ENCODE peak calls at places on chromosomes 5 and 9, in five cellular contexts. One of them, this sample, is unnamed.

GRCh38 chr9:4590430-4591122 is 71.5 kb upstream of the PLPP6 start:
- DNase-seq in natural killer cell: no peak
- DNase-seq in GM12865: no peak
- DNase-seq in chondrocyte: no peak
- DNase-seq in epithelial cell of esophagus: no peak
- DNase-seq in this sample: no peak

GRCh38 chr9:92609142-92609500 is 60.8 kb downstream of the IPPK start:
- DNase-seq in chondrocyte: no peak
- DNase-seq in GM12865: no peak
- DNase-seq in epithelial cell of esophagus: no peak
- DNase-seq in natural killer cell: no peak
- DNase-seq in this sample: no peak

GRCh38 chr9:121582641-121583040 is 68.8 kb upstream of the DAB2IP start:
- DNase-seq in chondrocyte: no peak
- DNase-seq in epithelial cell of esophagus: no peak
- DNase-seq in GM12865: no peak
- DNase-seq in natural killer cell: no peak
- DNase-seq in this sample: no peak

GRCh38 chr9:91905958-91906585 is 44.0 kb downstream of the ROR2 start:
- DNase-seq in epithelial cell of esophagus: no peak
- DNase-seq in natural killer cell: peak; percentile 49
- DNase-seq in GM12865: no peak
- DNase-seq in chondrocyte: no peak
- DNase-seq in this sample: peak; percentile 64

GRCh38 chr9:123028136-123028535 is 5.3 kb upstream of the GPR21 start:
- DNase-seq in epithelial cell of esophagus: no peak
- DNase-seq in GM12865: no peak
- DNase-seq in natural killer cell: no peak
- DNase-seq in chondrocyte: no peak
- DNase-seq in this sample: no peak

GRCh38 chr9:131799177-131799823 is 59.4 kb upstream of the RAPGEF1 start:
- DNase-seq in natural killer cell: peak; percentile 40
- DNase-seq in epithelial cell of esophagus: peak; percentile 59
- DNase-seq in chondrocyte: peak; percentile 91
- DNase-seq in GM12865: peak; percentile 41
- DNase-seq in this sample: peak; percentile 59

GRCh38 chr5:82991678-82992323 is 85.4 kb downstream of the TMEM167A start:
- DNase-seq in epithelial cell of esophagus: peak; percentile 77
- DNase-seq in chondrocyte: no peak
- DNase-seq in GM12865: no peak
- DNase-seq in natural killer cell: no peak
- DNase-seq in this sample: no peak

GRCh38 chr5:143135832-143136551 is 267.5 kb downstream of the NR3C1 start:
- DNase-seq in chondrocyte: no peak
- DNase-seq in GM12865: no peak
- DNase-seq in epithelial cell of esophagus: no peak
- DNase-seq in natural killer cell: no peak
- DNase-seq in this sample: no peak

GRCh38 chr5:177123789-177124485 is 9.6 kb upstream of the NSD1 start:
- DNase-seq in natural killer cell: no peak
- DNase-seq in chondrocyte: no peak
- DNase-seq in epithelial cell of esophagus: no peak
- DNase-seq in GM12865: no peak
- DNase-seq in this sample: no peak

GRCh38 chr9:69513291-69513690 is 158.9 kb downstream of the APBA1 start:
- DNase-seq in epithelial cell of esophagus: no peak
- DNase-seq in natural killer cell: no peak
- DNase-seq in chondrocyte: no peak
- DNase-seq in GM12865: no peak
- DNase-seq in this sample: no peak

GRCh38 chr5:138491669-138492551 is 26.6 kb downstream of the EGR1 start:
- DNase-seq in chondrocyte: peak; percentile 95
- DNase-seq in natural killer cell: peak; percentile 75
- DNase-seq in GM12865: peak; percentile 89
- DNase-seq in epithelial cell of esophagus: peak; percentile 93
- DNase-seq in this sample: peak; percentile 79

GRCh38 chr5:155154973-155155372 is 141.4 kb downstream of the KIF4B start:
- DNase-seq in epithelial cell of esophagus: no peak
- DNase-seq in natural killer cell: no peak
- DNase-seq in GM12865: no peak
- DNase-seq in chondrocyte: no peak
- DNase-seq in this sample: no peak

GRCh38 chr5:135064235-135064570 is 30.2 kb upstream of the PITX1 start:
- DNase-seq in GM12865: no peak
- DNase-seq in chondrocyte: peak; percentile 57
- DNase-seq in natural killer cell: no peak
- DNase-seq in epithelial cell of esophagus: no peak
- DNase-seq in this sample: no peak

GRCh38 chr5:34865131-34865530 is 26.2 kb downstream of the TTC23L start:
- DNase-seq in GM12865: no peak
- DNase-seq in natural killer cell: no peak
- DNase-seq in chondrocyte: no peak
- DNase-seq in epithelial cell of esophagus: no peak
- DNase-seq in this sample: no peak

GRCh38 chr5:118679123-118679940 is 309.0 kb downstream of the DTWD2 start:
- DNase-seq in GM12865: peak; percentile 41
- DNase-seq in epithelial cell of esophagus: no peak
- DNase-seq in chondrocyte: no peak
- DNase-seq in natural killer cell: no peak
- DNase-seq in this sample: no peak

GRCh38 chr9:98101868-98102273 is 17.2 kb downstream of the TRIM14 start:
- DNase-seq in chondrocyte: no peak
- DNase-seq in epithelial cell of esophagus: no peak
- DNase-seq in GM12865: peak; percentile 98
- DNase-seq in natural killer cell: peak; percentile 61
- DNase-seq in this sample: peak; percentile 82

GRCh38 chr9:95480346-95480745 is 36.4 kb downstream of the PTCH1 start:
- DNase-seq in chondrocyte: no peak
- DNase-seq in natural killer cell: no peak
- DNase-seq in GM12865: no peak
- DNase-seq in epithelial cell of esophagus: no peak
- DNase-seq in this sample: no peak

GRCh38 chr9:38257626-38258215 is 134.8 kb upstream of the ALDH1B1 start:
- DNase-seq in natural killer cell: no peak
- DNase-seq in GM12865: no peak
- DNase-seq in chondrocyte: no peak
- DNase-seq in epithelial cell of esophagus: no peak
- DNase-seq in this sample: peak; percentile 15

GRCh38 chr9:38259519-38260218 is 132.8 kb upstream of the ALDH1B1 start:
- DNase-seq in GM12865: no peak
- DNase-seq in epithelial cell of esophagus: no peak
- DNase-seq in chondrocyte: no peak
- DNase-seq in natural killer cell: no peak
- DNase-seq in this sample: no peak

GRCh38 chr9:38263534-38263933 is 129.0 kb upstream of the ALDH1B1 start:
- DNase-seq in chondrocyte: no peak
- DNase-seq in GM12865: peak; percentile 30
- DNase-seq in epithelial cell of esophagus: peak; percentile 65
- DNase-seq in natural killer cell: no peak
- DNase-seq in this sample: no peak
- TF ChIP-seq CTCF in chondrocyte: peak; percentile 77
- TF ChIP-seq CTCF in GM12865: peak; percentile 12
- TF ChIP-seq CTCF in epithelial cell of esophagus: peak; percentile 55
- TF ChIP-seq CTCF in natural killer cell: peak; percentile 63
- TF ChIP-seq CTCF in this sample: no peak

DNA sequence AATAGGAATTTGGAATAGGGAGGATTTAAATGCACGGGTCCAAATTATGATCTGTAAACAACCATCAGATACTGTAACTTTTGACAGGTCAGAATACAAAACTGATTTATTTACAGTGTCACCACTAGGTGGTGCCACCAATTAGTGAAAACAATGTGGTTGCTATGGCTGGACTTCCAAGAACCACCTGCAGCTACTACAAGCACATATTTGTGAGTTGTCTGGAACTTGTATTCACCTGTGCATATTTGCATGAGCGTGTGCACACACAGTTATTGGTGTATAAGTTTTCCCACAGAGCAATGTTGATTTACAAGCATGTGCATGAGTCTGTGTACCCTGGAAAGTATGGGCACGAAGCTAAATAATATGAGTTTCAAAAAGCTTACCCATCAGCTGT is 3.0 kb upstream of the HRCT1 start:
- DNase-seq in epithelial cell of esophagus: peak; percentile 83
- DNase-seq in natural killer cell: no peak
- DNase-seq in GM12865: peak; percentile 74
- DNase-seq in chondrocyte: no peak
- DNase-seq in this sample: no peak
- TF ChIP-seq CTCF in epithelial cell of esophagus: peak; percentile 62
- TF ChIP-seq CTCF in natural killer cell: peak; percentile 85
- TF ChIP-seq CTCF in GM12865: peak; percentile 55
- TF ChIP-seq CTCF in chondrocyte: peak; percentile 95
- TF ChIP-seq CTCF in this sample: peak; percentile 85

DNA sequence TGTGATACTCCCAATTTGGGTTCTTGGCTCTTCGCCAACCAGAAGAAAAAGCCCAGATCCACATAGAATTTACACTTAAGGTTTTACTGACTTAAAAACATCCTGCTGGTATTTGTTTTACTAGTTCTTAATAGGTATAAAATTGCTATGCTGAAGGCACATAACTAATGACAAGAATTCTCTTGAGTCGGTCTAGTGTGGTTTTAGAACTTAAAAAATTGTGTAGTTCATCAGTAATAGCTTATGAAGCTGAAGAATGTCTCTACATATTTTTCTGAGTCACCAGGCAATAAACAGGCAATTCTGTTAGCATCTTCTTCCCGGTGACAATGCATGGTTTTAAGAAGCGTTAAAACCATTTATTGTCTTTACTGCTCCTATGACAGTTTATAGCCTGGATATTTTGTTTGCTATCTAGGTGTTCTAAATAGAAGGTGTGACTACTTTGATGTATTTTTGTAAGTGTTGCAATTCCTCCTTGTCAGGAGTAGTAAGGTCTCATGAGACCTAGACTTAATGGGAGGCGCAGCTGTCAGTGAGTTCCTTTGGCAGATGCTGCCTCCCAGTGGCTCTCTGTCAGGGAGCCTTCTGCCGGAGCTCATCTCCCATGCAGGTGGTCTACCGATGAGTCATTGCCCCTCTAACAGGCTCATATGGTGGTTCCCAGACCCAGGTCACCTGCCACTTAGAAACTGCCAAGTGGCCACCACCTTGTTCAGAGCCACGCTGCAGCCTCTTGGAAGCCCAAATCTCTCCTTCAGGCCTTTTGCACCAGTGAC is 173.8 kb downstream of the MAST4 start:
- DNase-seq in chondrocyte: no peak
- DNase-seq in natural killer cell: no peak
- DNase-seq in GM12865: peak; percentile 7
- DNase-seq in epithelial cell of esophagus: no peak
- DNase-seq in this sample: no peak
- TF ChIP-seq CTCF in chondrocyte: peak; percentile 56
- TF ChIP-seq CTCF in natural killer cell: no peak
- TF ChIP-seq CTCF in GM12865: peak; percentile 13
- TF ChIP-seq CTCF in epithelial cell of esophagus: peak; percentile 13
- TF ChIP-seq CTCF in this sample: no peak

DNA sequence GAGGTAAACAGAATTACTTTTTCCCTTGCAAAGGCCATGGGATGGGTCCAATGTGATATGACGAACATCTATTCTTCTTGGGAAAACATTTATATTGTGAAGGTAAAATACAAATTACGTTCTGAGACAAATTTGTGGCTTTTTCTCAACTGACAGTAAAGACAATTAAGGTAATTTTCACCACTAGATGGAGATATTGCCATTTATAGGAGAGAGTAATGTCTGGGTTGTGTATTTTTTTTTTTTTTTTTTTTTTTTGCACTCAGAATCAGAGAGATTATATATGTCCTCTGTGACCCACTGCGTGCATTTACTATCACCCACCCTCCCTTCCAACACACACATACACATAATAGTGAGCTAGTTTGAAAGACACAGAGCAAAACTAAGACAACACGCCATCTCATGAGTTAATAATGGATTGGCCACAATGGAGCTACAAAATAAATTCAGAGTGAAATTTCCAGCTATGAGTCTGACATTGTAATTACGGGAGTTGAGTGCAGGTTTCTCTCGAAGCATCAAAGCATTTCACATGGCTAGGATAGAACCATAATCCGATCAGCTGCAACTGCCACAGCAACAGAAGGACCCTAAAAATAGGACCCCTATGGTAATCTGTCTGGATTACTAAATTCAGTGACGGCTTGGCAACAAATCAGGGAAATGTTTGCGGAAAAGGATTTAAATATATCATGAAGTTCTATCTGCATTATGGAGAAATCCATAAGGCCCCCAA is 49.2 kb downstream of the ANXA1 start:
- DNase-seq in chondrocyte: no peak
- DNase-seq in GM12865: peak; percentile 18
- DNase-seq in natural killer cell: no peak
- DNase-seq in epithelial cell of esophagus: peak; percentile 38
- DNase-seq in this sample: no peak
- TF ChIP-seq CTCF in chondrocyte: peak; percentile 84
- TF ChIP-seq CTCF in GM12865: peak; percentile 38
- TF ChIP-seq CTCF in natural killer cell: peak; percentile 67
- TF ChIP-seq CTCF in epithelial cell of esophagus: peak; percentile 51
- TF ChIP-seq CTCF in this sample: peak; percentile 49

DNA sequence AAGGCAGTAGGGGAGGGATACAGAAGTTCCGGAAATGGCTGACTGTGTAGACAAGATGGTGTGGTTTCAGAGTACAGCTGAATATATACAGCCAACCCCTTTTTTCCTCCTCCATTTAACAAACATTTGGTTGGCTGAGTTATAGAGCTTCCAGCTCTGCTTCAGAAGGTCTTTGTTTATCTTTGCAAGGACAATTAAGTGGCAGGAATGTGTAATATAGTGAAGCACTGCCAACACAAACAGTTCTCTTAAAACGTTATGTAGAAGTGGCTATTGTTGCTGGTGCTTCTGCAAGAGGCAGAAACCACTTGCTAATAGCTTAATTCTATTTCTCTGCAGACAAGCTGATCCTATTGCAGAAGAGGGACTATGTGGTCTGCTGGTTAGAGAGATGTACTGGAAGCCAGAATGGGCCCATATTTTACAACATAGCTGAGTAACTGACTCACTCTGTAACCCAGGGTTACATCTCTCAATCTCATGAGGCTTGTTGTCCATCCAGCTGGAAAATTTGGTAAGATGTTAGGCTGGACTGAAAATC is 62.7 kb upstream of the OSMR start:
- DNase-seq in chondrocyte: no peak
- DNase-seq in natural killer cell: no peak
- DNase-seq in epithelial cell of esophagus: peak; percentile 35
- DNase-seq in GM12865: no peak
- DNase-seq in this sample: no peak
- TF ChIP-seq CTCF in chondrocyte: peak; percentile 65
- TF ChIP-seq CTCF in natural killer cell: no peak
- TF ChIP-seq CTCF in epithelial cell of esophagus: peak; percentile 7
- TF ChIP-seq CTCF in GM12865: no peak
- TF ChIP-seq CTCF in this sample: no peak

GRCh38 chr9:29211681-29212589 is 1638.7 kb upstream of the C9orf72 start:
- DNase-seq in natural killer cell: peak; percentile 72
- DNase-seq in GM12865: peak; percentile 39
- DNase-seq in chondrocyte: no peak
- DNase-seq in epithelial cell of esophagus: peak; percentile 53
- DNase-seq in this sample: peak; percentile 26
- TF ChIP-seq CTCF in natural killer cell: peak; percentile 73
- TF ChIP-seq CTCF in GM12865: peak; percentile 73
- TF ChIP-seq CTCF in chondrocyte: peak; percentile 83
- TF ChIP-seq CTCF in epithelial cell of esophagus: peak; percentile 59
- TF ChIP-seq CTCF in this sample: peak; percentile 26